ENCODE peak calls at places on chromosome 21, in eight cellular contexts. L is activated CD4-positive, alpha-beta T cell treated with anti-CD3 and anti-CD28 coated beads, Interleukin-2, amount 50 U/mL, for 1 hour; Q is mucosa of descending colon; C is SJSA1; R is substantia nigra; F is effector CD4-positive, alpha-beta T cell; W is activated CD8-positive, alpha-beta memory T cell treated with anti-CD3 and anti-CD28 coated beads for 24 hours; E is NCI-H1417 treated with DMSO at 0.1 percent for 48 hours. Y is an unnamed sample.

GRCh38 chr21:44740721-44741120 is 29.3 kb upstream of the TSPEAR start:
- DNase-seq in C (no peak), E (no peak), R (no peak), L (no peak), W (no peak), F (no peak), Q (no peak), Y (no peak)

GRCh38 chr21:24759348-24760118 is 847.7 kb downstream of the MRPL39 start:
- DNase-seq in F (no peak), W (no peak), E (no peak), R (no peak), L (no peak), Q (no peak), C (no peak), Y (no peak)

GRCh38 chr21:31772674-31773555 is 41.0 kb upstream of the SCAF4 start:
- DNase-seq in W (no peak), L (no peak), Q (no peak), C (no peak), R (no peak), E (no peak), F (no peak), Y (no peak)

GRCh38 chr21:42546433-42546832 is 32.8 kb downstream of the SLC37A1 start:
- DNase-seq in E (no peak), C (no peak), R (no peak), L (no peak), Q (peak; percentile 11), W (no peak), F (no peak), Y (no peak)

GRCh38 chr21:44752701-44753235 is 41.4 kb upstream of the TSPEAR start:
- DNase-seq in R (no peak), F (no peak), E (no peak), C (no peak), W (no peak), Q (no peak), L (no peak), Y (no peak)

GRCh38 chr21:36059823-36060158 is 535 bp downstream of the SETD4 start:
- DNase-seq in E (no peak), C (no peak), W (no peak), L (no peak), R (peak; percentile 61), F (no peak), Q (peak; percentile 70), Y (no peak)

GRCh38 chr21:35219291-35219690 is 170.2 kb upstream of the RUNX1 start:
- DNase-seq in R (no peak), F (no peak), E (no peak), W (no peak), L (no peak), C (no peak), Q (no peak), Y (no peak)

GRCh38 chr21:42376338-42376982 is 10.1 kb upstream of the TFF1 start:
- DNase-seq in R (no peak), L (no peak), E (no peak), W (no peak), C (no peak), F (peak; percentile 54), Q (peak; percentile 74), Y (peak; percentile 55)

GRCh38 chr21:38646213-38646837 is 148.0 kb upstream of the ERG start:
- DNase-seq in C (no peak), L (no peak), R (no peak), W (no peak), Q (no peak), F (no peak), E (no peak), Y (no peak)

GRCh38 chr21:17513214-17514123 is 626 bp downstream of the CXADR start:
- DNase-seq in F (peak; percentile 4), R (peak; percentile 49), E (no peak), Q (peak; percentile 72), C (peak; percentile 26), L (peak; percentile 14), W (peak; percentile 71), Y (peak; percentile 11)

GRCh38 chr21:35460441-35460840 is 411.3 kb upstream of the RUNX1 start:
- DNase-seq in W (no peak), E (no peak), Q (no peak), C (no peak), F (no peak), L (no peak), R (no peak), Y (no peak)

GRCh38 chr21:32414579-32415358 is 2.3 kb downstream of the EVA1C start:
- DNase-seq in F (no peak), W (no peak), R (peak; percentile 22), L (no peak), E (no peak), C (peak; percentile 46), Q (no peak), Y (no peak)

GRCh38 chr21:26055010-26055409 is 115.6 kb downstream of the APP start:
- DNase-seq in E (no peak), C (no peak), R (no peak), L (no peak), W (no peak), Q (no peak), F (no peak), Y (no peak)

GRCh38 chr21:45592208-45592619 is 50.0 kb upstream of the SLC19A1 start:
- DNase-seq in C (no peak), W (peak; percentile 81), Q (no peak), F (peak; percentile 56), R (no peak), E (no peak), L (peak; percentile 64), Y (peak; percentile 32)

GRCh38 chr21:46052703-46053651 is 44.9 kb upstream of the COL6A2 start:
- DNase-seq in L (no peak), C (peak; percentile 45), Q (no peak), W (peak; percentile 82), F (no peak), E (no peak), R (no peak), Y (no peak)

GRCh38 chr21:36377391-36377842 is 7.8 kb upstream of the CHAF1B start:
- DNase-seq in L (no peak), Q (no peak), C (no peak), W (no peak), R (no peak), F (no peak), E (no peak), Y (no peak)

GRCh38 chr21:43734131-43734634 is 15.3 kb downstream of the PDXK start:
- DNase-seq in R (no peak), W (no peak), L (no peak), C (no peak), Q (peak; percentile 83), F (no peak), E (no peak), Y (no peak)

GRCh38 chr21:15549671-15550070 is 180.1 kb upstream of the USP25 start:
- DNase-seq in R (no peak), E (no peak), F (no peak), Q (no peak), L (no peak), W (no peak), C (no peak), Y (no peak)

GRCh38 chr21:38645282-38645681 is 147.0 kb upstream of the ERG start:
- DNase-seq in W (no peak), E (no peak), R (no peak), C (peak; percentile 11), F (no peak), L (no peak), Q (no peak), Y (no peak)

GRCh38 chr21:28247454-28248020 is 745.1 kb downstream of the LTN1 start:
- DNase-seq in E (no peak), Q (no peak), C (no peak), W (no peak), L (no peak), F (no peak), R (no peak), Y (no peak)

GRCh38 chr21:34022557-34023335 is 50.6 kb upstream of the MRPS6 start:
- DNase-seq in E (no peak), C (peak; percentile 41), Q (no peak), F (no peak), L (no peak), W (peak; percentile 67), R (no peak), Y (no peak)

GRCh38 chr21:32131960-32132359 is 146.9 kb downstream of the MIS18A start:
- DNase-seq in C (peak; percentile 35), L (no peak), W (no peak), R (no peak), E (no peak), Q (no peak), F (no peak), Y (no peak)

GRCh38 chr21:37429356-37429755 is 62.8 kb downstream of the DYRK1A start:
- DNase-seq in R (no peak), C (no peak), W (no peak), E (no peak), F (no peak), L (no peak), Q (no peak), Y (no peak)

GRCh38 chr21:38988211-38989096 is 182.7 kb downstream of the ETS2 start:
- DNase-seq in W (no peak), L (no peak), R (no peak), F (no peak), C (no peak), E (no peak), Q (no peak), Y (no peak)

GRCh38 chr21:32329776-32330175 is 31.1 kb downstream of the MRAP start:
- DNase-seq in W (no peak), F (no peak), C (no peak), E (no peak), R (no peak), Q (no peak), L (no peak), Y (no peak)

GRCh38 chr21:45622416-45623097 is 21.0 kb upstream of the PCBP3 start:
- DNase-seq in C (no peak), L (no peak), R (no peak), E (no peak), F (no peak), W (peak; percentile 37), Q (no peak), Y (no peak)

GRCh38 chr21:41236361-41236973 is 68.5 kb downstream of the BACE2 start:
- DNase-seq in E (no peak), R (no peak), L (no peak), C (no peak), Q (no peak), W (no peak), F (no peak), Y (no peak)

GRCh38 chr21:45535341-45536081 is 6.7 kb downstream of the SLC19A1 start:
- DNase-seq in C (no peak), W (peak; percentile 55), F (no peak), R (no peak), Q (peak; percentile 39), L (no peak), E (no peak), Y (no peak)

GRCh38 chr21:33668180-33668579 is 25.9 kb downstream of the ITSN1 start:
- DNase-seq in C (no peak), W (no peak), R (no peak), E (no peak), Q (no peak), L (no peak), F (no peak), Y (no peak)

GRCh38 chr21:45450741-45451740 is 46.1 kb downstream of the COL18A1 start:
- DNase-seq in L (no peak), E (no peak), C (no peak), W (no peak), F (no peak), Q (peak; percentile 17), R (no peak), Y (no peak)

GRCh38 chr21:14901482-14901958 is 163.3 kb downstream of the NRIP1 start:
- DNase-seq in L (no peak), E (no peak), C (peak; percentile 50), Q (no peak), R (no peak), F (no peak), W (no peak), Y (no peak)

GRCh38 chr21:21730524-21730923 is 732.3 kb downstream of the NCAM2 start:
- DNase-seq in Q (no peak), L (no peak), R (no peak), W (no peak), F (no peak), E (no peak), C (no peak), Y (no peak)

GRCh38 chr21:26140185-26140584 is 30.4 kb downstream of the APP start:
- DNase-seq in W (no peak), C (peak; percentile 82), L (no peak), E (no peak), Q (no peak), F (no peak), R (no peak), Y (no peak)

GRCh38 chr21:38561205-38561604 is 62.9 kb upstream of the ERG start:
- DNase-seq in W (no peak), R (no peak), L (no peak), C (no peak), E (no peak), F (no peak), Q (no peak), Y (no peak)